ENCODE peak calls at places on chromosomes 16 and 17, in nine cellular contexts. One of them, this sample, is unnamed.
A peak's percentile ranks its signal among the peaks of the same experiment; 100 is the strongest.

GRCh38 chr17:28433696-28434095 is 27.7 kb upstream of the SLC46A1 start:
- DNase-seq in breast epithelium: no peak
- DNase-seq in tibial artery: no peak
- DNase-seq in PC-9: no peak
- DNase-seq in Peyer's patch: no peak
- DNase-seq in A673: no peak
- DNase-seq in IMR-90: no peak
- DNase-seq in WERI-Rb-1: peak; percentile 86
- DNase-seq in ascending aorta: no peak
- DNase-seq in this sample: no peak

GRCh38 chr16:68490829-68491575 is 42.7 kb upstream of the SMPD3 start:
- DNase-seq in breast epithelium: peak; percentile 70
- DNase-seq in tibial artery: no peak
- DNase-seq in PC-9: peak; percentile 82
- DNase-seq in Peyer's patch: no peak
- DNase-seq in A673: no peak
- DNase-seq in IMR-90: peak; percentile 61
- DNase-seq in WERI-Rb-1: no peak
- DNase-seq in ascending aorta: no peak
- DNase-seq in this sample: no peak

GRCh38 chr16:81823111-81823510 is 44.0 kb downstream of the PLCG2 start:
- DNase-seq in breast epithelium: peak; percentile 35
- DNase-seq in tibial artery: peak; percentile 42
- DNase-seq in PC-9: no peak
- DNase-seq in Peyer's patch: peak; percentile 84
- DNase-seq in A673: no peak
- DNase-seq in IMR-90: no peak
- DNase-seq in WERI-Rb-1: no peak
- DNase-seq in ascending aorta: peak; percentile 68
- DNase-seq in this sample: peak; percentile 33

GRCh38 chr17:68587847-68588246 is 13.3 kb downstream of the FAM20A start:
- DNase-seq in breast epithelium: no peak
- DNase-seq in tibial artery: no peak
- DNase-seq in PC-9: no peak
- DNase-seq in Peyer's patch: no peak
- DNase-seq in A673: no peak
- DNase-seq in IMR-90: no peak
- DNase-seq in WERI-Rb-1: no peak
- DNase-seq in ascending aorta: no peak
- DNase-seq in this sample: no peak

GRCh38 chr17:9928601-9929341 is 23.7 kb upstream of the RCVRN start:
- DNase-seq in breast epithelium: no peak
- DNase-seq in tibial artery: no peak
- DNase-seq in PC-9: peak; percentile 74
- DNase-seq in Peyer's patch: no peak
- DNase-seq in A673: peak; percentile 31
- DNase-seq in IMR-90: peak; percentile 96
- DNase-seq in WERI-Rb-1: peak; percentile 78
- DNase-seq in ascending aorta: no peak
- DNase-seq in this sample: no peak

GRCh38 chr16:89795676-89796075 is 20.8 kb downstream of the FANCA start:
- DNase-seq in breast epithelium: no peak
- DNase-seq in tibial artery: no peak
- DNase-seq in PC-9: no peak
- DNase-seq in Peyer's patch: no peak
- DNase-seq in A673: no peak
- DNase-seq in IMR-90: no peak
- DNase-seq in WERI-Rb-1: no peak
- DNase-seq in ascending aorta: no peak
- DNase-seq in this sample: no peak

GRCh38 chr17:42249681-42250446 is 26.3 kb downstream of the STAT5B start:
- DNase-seq in breast epithelium: no peak
- DNase-seq in tibial artery: no peak
- DNase-seq in PC-9: no peak
- DNase-seq in Peyer's patch: no peak
- DNase-seq in A673: no peak
- DNase-seq in IMR-90: no peak
- DNase-seq in WERI-Rb-1: no peak
- DNase-seq in ascending aorta: no peak
- DNase-seq in this sample: no peak

GRCh38 chr16:48687421-48688038 is 77.5 kb upstream of the N4BP1 start:
- DNase-seq in breast epithelium: no peak
- DNase-seq in tibial artery: peak; percentile 22
- DNase-seq in PC-9: peak; percentile 48
- DNase-seq in Peyer's patch: no peak
- DNase-seq in A673: peak; percentile 82
- DNase-seq in IMR-90: peak; percentile 67
- DNase-seq in WERI-Rb-1: peak; percentile 66
- DNase-seq in ascending aorta: no peak
- DNase-seq in this sample: peak; percentile 42

GRCh38 chr17:75346906-75347305 is 57.7 kb upstream of the SLC25A19 start:
- DNase-seq in breast epithelium: no peak
- DNase-seq in tibial artery: no peak
- DNase-seq in PC-9: peak; percentile 36
- DNase-seq in Peyer's patch: no peak
- DNase-seq in A673: peak; percentile 51
- DNase-seq in IMR-90: peak; percentile 72
- DNase-seq in WERI-Rb-1: peak; percentile 46
- DNase-seq in ascending aorta: no peak
- DNase-seq in this sample: no peak

GRCh38 chr17:77323413-77324171 is 182.8 kb downstream of the SEC14L1 start:
- DNase-seq in breast epithelium: peak; percentile 50
- DNase-seq in tibial artery: no peak
- DNase-seq in PC-9: peak; percentile 46
- DNase-seq in Peyer's patch: peak; percentile 75
- DNase-seq in A673: no peak
- DNase-seq in IMR-90: peak; percentile 52
- DNase-seq in WERI-Rb-1: peak; percentile 11
- DNase-seq in ascending aorta: no peak
- DNase-seq in this sample: peak; percentile 75

GRCh38 chr16:62406387-62406786 is 370.1 kb upstream of the CDH8 start:
- DNase-seq in breast epithelium: no peak
- DNase-seq in tibial artery: no peak
- DNase-seq in PC-9: no peak
- DNase-seq in Peyer's patch: no peak
- DNase-seq in A673: no peak
- DNase-seq in IMR-90: no peak
- DNase-seq in WERI-Rb-1: no peak
- DNase-seq in ascending aorta: no peak
- DNase-seq in this sample: no peak

GRCh38 chr16:62404857-62405611 is 368.8 kb upstream of the CDH8 start:
- DNase-seq in breast epithelium: no peak
- DNase-seq in tibial artery: no peak
- DNase-seq in PC-9: no peak
- DNase-seq in Peyer's patch: no peak
- DNase-seq in A673: no peak
- DNase-seq in IMR-90: no peak
- DNase-seq in WERI-Rb-1: no peak
- DNase-seq in ascending aorta: no peak
- DNase-seq in this sample: no peak

DNA sequence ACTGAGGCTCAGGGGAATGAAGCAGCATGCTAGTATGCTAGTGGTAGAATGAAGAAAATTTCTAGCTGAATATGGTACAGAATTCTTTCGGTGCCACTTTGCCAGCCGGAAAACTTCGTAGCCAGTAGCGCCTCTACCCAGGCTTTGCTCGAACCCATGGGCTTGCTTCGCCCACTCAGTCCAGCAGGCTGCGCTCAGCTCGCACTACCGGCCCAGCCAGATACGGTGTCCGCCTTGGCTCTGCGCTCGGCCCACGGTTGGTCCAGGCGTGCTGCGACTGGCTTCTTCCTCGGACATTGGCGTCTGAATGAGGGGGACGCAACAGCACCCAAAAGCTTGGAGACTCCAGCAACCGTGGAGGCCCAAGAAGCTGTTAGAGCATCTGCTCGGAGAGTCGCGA is 372.5 kb upstream of the CDH8 start:
- DNase-seq in breast epithelium: no peak
- DNase-seq in tibial artery: no peak
- DNase-seq in PC-9: no peak
- DNase-seq in Peyer's patch: no peak
- DNase-seq in A673: no peak
- DNase-seq in IMR-90: no peak
- DNase-seq in WERI-Rb-1: no peak
- DNase-seq in ascending aorta: no peak
- DNase-seq in this sample: no peak
- TF ChIP-seq CTCF in breast epithelium: no peak
- TF ChIP-seq CTCF in tibial artery: no peak
- TF ChIP-seq CTCF in PC-9: no peak
- TF ChIP-seq CTCF in Peyer's patch: no peak
- TF ChIP-seq CTCF in A673: no peak
- TF ChIP-seq CTCF in IMR-90: no peak
- TF ChIP-seq CTCF in WERI-Rb-1: no peak
- TF ChIP-seq CTCF in ascending aorta: no peak
- TF ChIP-seq CTCF in this sample: no peak

GRCh38 chr17:44565866-44566443 is 8.7 kb downstream of the FZD2 start:
- DNase-seq in breast epithelium: no peak
- DNase-seq in tibial artery: no peak
- DNase-seq in PC-9: no peak
- DNase-seq in Peyer's patch: no peak
- DNase-seq in A673: no peak
- DNase-seq in IMR-90: no peak
- DNase-seq in WERI-Rb-1: no peak
- DNase-seq in ascending aorta: no peak
- DNase-seq in this sample: no peak
- H3K9me3 ChIP-seq in breast epithelium: peaks cover 9% of the 10 kb centered on the region
- H3K9me3 ChIP-seq in tibial artery: peaks cover 8% of the 10 kb centered on the region
- H3K9me3 ChIP-seq in PC-9: peaks cover 10% of the 10 kb centered on the region
- H3K9me3 ChIP-seq in Peyer's patch: peaks cover 5% of the 10 kb centered on the region
- H3K9me3 ChIP-seq in A673: no peaks in the 10 kb centered on the region
- H3K9me3 ChIP-seq in IMR-90: peaks cover 2% of the 10 kb centered on the region
- H3K9me3 ChIP-seq in WERI-Rb-1: peaks cover 23% of the 10 kb centered on the region
- H3K9me3 ChIP-seq in ascending aorta: peaks cover 9% of the 10 kb centered on the region
- H3K9me3 ChIP-seq in this sample: no peaks in the 10 kb centered on the region

GRCh38 chr16:11497329-11497805 is 89.4 kb downstream of the LITAF start:
- DNase-seq in breast epithelium: peak; percentile 89
- DNase-seq in tibial artery: peak; percentile 96
- DNase-seq in PC-9: peak; percentile 97
- DNase-seq in Peyer's patch: peak; percentile 33
- DNase-seq in A673: peak; percentile 43
- DNase-seq in IMR-90: peak; percentile 56
- DNase-seq in WERI-Rb-1: peak; percentile 85
- DNase-seq in ascending aorta: peak; percentile 99
- DNase-seq in this sample: peak; percentile 90

GRCh38 chr16:11498683-11499082 is 88.0 kb downstream of the LITAF start:
- DNase-seq in breast epithelium: no peak
- DNase-seq in tibial artery: no peak
- DNase-seq in PC-9: no peak
- DNase-seq in Peyer's patch: no peak
- DNase-seq in A673: no peak
- DNase-seq in IMR-90: no peak
- DNase-seq in WERI-Rb-1: no peak
- DNase-seq in ascending aorta: no peak
- DNase-seq in this sample: no peak

GRCh38 chr16:11499295-11500089 is 87.2 kb downstream of the LITAF start:
- DNase-seq in breast epithelium: no peak
- DNase-seq in tibial artery: no peak
- DNase-seq in PC-9: peak; percentile 84
- DNase-seq in Peyer's patch: no peak
- DNase-seq in A673: no peak
- DNase-seq in IMR-90: no peak
- DNase-seq in WERI-Rb-1: no peak
- DNase-seq in ascending aorta: no peak
- DNase-seq in this sample: no peak

GRCh38 chr16:11495066-11495407 is 91.7 kb downstream of the LITAF start:
- DNase-seq in breast epithelium: no peak
- DNase-seq in tibial artery: no peak
- DNase-seq in PC-9: no peak
- DNase-seq in Peyer's patch: no peak
- DNase-seq in A673: no peak
- DNase-seq in IMR-90: no peak
- DNase-seq in WERI-Rb-1: no peak
- DNase-seq in ascending aorta: no peak
- DNase-seq in this sample: no peak

DNA sequence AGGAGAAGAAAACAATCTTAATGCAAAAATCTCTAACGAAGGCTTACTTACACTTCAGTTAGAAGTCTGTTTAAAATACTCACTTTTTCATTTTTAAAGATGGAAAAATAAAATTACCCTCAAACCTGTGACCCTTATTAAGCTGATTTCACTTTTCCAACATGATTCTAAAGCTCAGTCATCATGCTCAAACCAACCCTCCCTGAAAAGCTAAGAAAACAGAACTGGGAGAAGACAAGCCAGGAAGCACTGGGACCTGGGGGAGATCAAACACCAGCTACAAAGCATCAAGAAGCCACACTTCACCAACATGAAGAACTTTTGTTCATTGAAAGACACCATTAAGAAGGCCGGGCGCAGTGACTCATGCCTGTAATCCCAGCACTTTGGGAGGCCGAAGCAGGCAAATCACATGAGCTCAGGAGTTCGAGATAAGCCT is 88.8 kb downstream of the LITAF start:
- DNase-seq in breast epithelium: no peak
- DNase-seq in tibial artery: peak; percentile 54
- DNase-seq in PC-9: peak; percentile 65
- DNase-seq in Peyer's patch: no peak
- DNase-seq in A673: peak; percentile 28
- DNase-seq in IMR-90: peak; percentile 39
- DNase-seq in WERI-Rb-1: peak; percentile 45
- DNase-seq in ascending aorta: peak; percentile 78
- DNase-seq in this sample: no peak
- H3K27ac ChIP-seq in breast epithelium: peak overlapping the region; percentile 49
- H3K27ac ChIP-seq in tibial artery: peak overlapping the region; percentile 90
- H3K27ac ChIP-seq in PC-9: peak overlapping the region; percentile 50
- H3K27ac ChIP-seq in Peyer's patch: peak overlapping the region; percentile 77
- H3K27ac ChIP-seq in A673: peak overlapping the region; percentile 40
- H3K27ac ChIP-seq in IMR-90: peak overlapping the region; percentile 88
- H3K27ac ChIP-seq in WERI-Rb-1: peak overlapping the region; percentile 93
- H3K27ac ChIP-seq in ascending aorta: peak overlapping the region; percentile 87
- H3K27ac ChIP-seq in this sample: peak overlapping the region; percentile 76

GRCh38 chr17:49518346-49519078 is 23.4 kb downstream of the NGFR start:
- DNase-seq in breast epithelium: no peak
- DNase-seq in tibial artery: no peak
- DNase-seq in PC-9: no peak
- DNase-seq in Peyer's patch: no peak
- DNase-seq in A673: no peak
- DNase-seq in IMR-90: no peak
- DNase-seq in WERI-Rb-1: no peak
- DNase-seq in ascending aorta: peak; percentile 55
- DNase-seq in this sample: no peak

GRCh38 chr17:49514374-49514738 is 19.3 kb downstream of the NGFR start:
- DNase-seq in breast epithelium: peak; percentile 48
- DNase-seq in tibial artery: no peak
- DNase-seq in PC-9: no peak
- DNase-seq in Peyer's patch: no peak
- DNase-seq in A673: no peak
- DNase-seq in IMR-90: no peak
- DNase-seq in WERI-Rb-1: peak; percentile 70
- DNase-seq in ascending aorta: no peak
- DNase-seq in this sample: no peak

GRCh38 chr17:49513616-49514373 is 18.7 kb downstream of the NGFR start:
- DNase-seq in breast epithelium: peak; percentile 51
- DNase-seq in tibial artery: no peak
- DNase-seq in PC-9: no peak
- DNase-seq in Peyer's patch: no peak
- DNase-seq in A673: no peak
- DNase-seq in IMR-90: no peak
- DNase-seq in WERI-Rb-1: no peak
- DNase-seq in ascending aorta: no peak
- DNase-seq in this sample: peak; percentile 84

GRCh38 chr17:49515196-49515770 is 20.2 kb downstream of the NGFR start:
- DNase-seq in breast epithelium: peak; percentile 86
- DNase-seq in tibial artery: peak; percentile 94
- DNase-seq in PC-9: peak; percentile 81
- DNase-seq in Peyer's patch: peak; percentile 38
- DNase-seq in A673: no peak
- DNase-seq in IMR-90: peak; percentile 93
- DNase-seq in WERI-Rb-1: peak; percentile 97
- DNase-seq in ascending aorta: peak; percentile 94
- DNase-seq in this sample: peak; percentile 97

GRCh38 chr17:49516190-49516589 is 21.1 kb downstream of the NGFR start:
- DNase-seq in breast epithelium: peak; percentile 48
- DNase-seq in tibial artery: no peak
- DNase-seq in PC-9: no peak
- DNase-seq in Peyer's patch: no peak
- DNase-seq in A673: no peak
- DNase-seq in IMR-90: no peak
- DNase-seq in WERI-Rb-1: peak; percentile 70
- DNase-seq in ascending aorta: no peak
- DNase-seq in this sample: no peak
- TF ChIP-seq CTCF in breast epithelium: no peak
- TF ChIP-seq CTCF in tibial artery: no peak
- TF ChIP-seq CTCF in PC-9: no peak
- TF ChIP-seq CTCF in Peyer's patch: no peak
- TF ChIP-seq CTCF in A673: no peak
- TF ChIP-seq CTCF in IMR-90: no peak
- TF ChIP-seq CTCF in WERI-Rb-1: peak; percentile 62
- TF ChIP-seq CTCF in ascending aorta: no peak
- TF ChIP-seq CTCF in this sample: no peak